ENCODE peak calls at places on chromosome 10, in eight cellular contexts. T is endothelial cell, J is GM12865, B is heart right ventricle, Q is H1, L is WTC11, X is lower leg skin, F is adrenal gland. S is an unnamed sample.
A peak's percentile ranks its signal among the peaks of the same experiment; 100 is the strongest.

GRCh38 chr10:133388265-133388972 is 5.5 kb upstream of the MTG1 start:
- DNase-seq in J (peak; percentile 79), Q (no peak), B (no peak), F (no peak), T (no peak), X (no peak), L (no peak), S (no peak)

GRCh38 chr10:84270708-84271107 is 25.9 kb downstream of the RGR start:
- DNase-seq in X (no peak), Q (no peak), L (no peak), B (no peak), J (no peak), F (no peak), T (no peak), S (no peak)

GRCh38 chr10:80498833-80499671 is 38.6 kb upstream of the SH2D4B start:
- DNase-seq in J (no peak), L (no peak), Q (no peak), F (peak; percentile 99), T (no peak), B (peak; percentile 82), X (peak; percentile 94), S (no peak)

GRCh38 chr10:7788640-7789335 is 811 bp downstream of the ATP5F1C start:
- DNase-seq in B (no peak), X (no peak), T (no peak), J (no peak), L (no peak), F (peak; percentile 31), Q (no peak), S (no peak)

GRCh38 chr10:59456199-59456598 is 93.8 kb upstream of the FAM13C start:
- DNase-seq in J (no peak), F (no peak), T (no peak), Q (no peak), B (no peak), L (no peak), X (no peak), S (no peak)

GRCh38 chr10:48306870-48307531 is 524 bp downstream of the MAPK8 start:
- DNase-seq in L (no peak), T (peak; percentile 71), J (peak; percentile 57), X (peak; percentile 38), F (peak; percentile 65), B (peak; percentile 70), Q (no peak), S (peak; percentile 70)

GRCh38 chr10:118442032-118442431 is 99.9 kb upstream of the FAM204A start:
- DNase-seq in B (no peak), J (no peak), T (no peak), Q (no peak), X (no peak), F (no peak), L (no peak), S (no peak)

GRCh38 chr10:71989658-71990454 is 25.7 kb downstream of the CHST3 start:
- DNase-seq in T (no peak), J (no peak), F (no peak), L (no peak), Q (no peak), B (no peak), X (no peak), S (no peak)

GRCh38 chr10:102230861-102231356 is 4.8 kb downstream of the ELOVL3 start:
- DNase-seq in J (peak; percentile 54), Q (no peak), B (no peak), T (peak; percentile 44), F (no peak), L (peak; percentile 76), X (no peak), S (peak; percentile 75)
- TF ChIP-seq CTCF in J (peak; percentile 29), Q (peak; percentile 46), B (peak; percentile 43), T (no peak), F (no peak), L (no peak), X (no peak), S (peak; percentile 38)

DNA sequence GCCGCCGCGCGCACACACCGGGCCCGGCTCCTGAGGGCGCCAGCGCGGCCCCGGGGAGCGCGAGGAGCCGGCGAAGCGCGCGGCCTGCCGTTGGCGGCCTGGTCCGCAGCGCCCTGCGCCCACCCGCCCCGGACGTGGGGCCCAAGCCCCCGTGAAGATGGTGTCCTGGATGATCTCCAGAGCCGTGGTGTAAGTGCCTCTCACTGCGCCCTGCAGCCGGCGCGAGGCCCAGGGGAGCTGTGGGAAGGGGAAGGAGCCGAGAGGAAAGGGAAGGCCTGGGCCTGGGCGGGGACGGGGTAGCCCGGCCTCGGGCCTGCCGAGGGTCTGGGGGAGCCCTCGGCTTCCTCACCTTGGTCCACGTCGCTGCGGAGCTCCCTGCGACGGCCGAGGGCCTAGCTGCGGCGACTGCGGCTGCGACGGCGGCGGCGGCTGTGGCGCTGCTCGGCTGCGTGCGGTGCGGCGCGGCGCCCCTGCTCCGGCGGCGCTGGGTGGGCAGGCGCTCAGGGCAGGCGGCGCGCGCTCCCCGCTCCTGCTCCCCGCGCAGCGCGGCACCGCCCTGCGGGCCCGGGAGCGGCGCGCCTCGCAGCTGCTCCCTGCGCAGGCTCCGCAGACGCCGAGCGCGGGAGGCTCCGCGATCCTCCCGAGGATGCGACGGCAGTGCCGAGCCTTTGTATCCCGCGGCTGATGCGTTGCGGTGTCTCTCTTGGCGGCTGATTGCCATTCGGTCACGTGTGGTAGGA is at the start of gene REEP3:
- DNase-seq in L (peak; percentile 75), Q (no peak), X (peak; percentile 47), J (peak; percentile 84), B (peak; percentile 68), F (peak; percentile 72), T (peak; percentile 41), S (peak; percentile 86)
- TF ChIP-seq CTCF in L (no peak), Q (no peak), X (no peak), J (no peak), B (no peak), F (no peak), T (no peak), S (no peak)

GRCh38 chr10:19815036-19815435 is 1.2 kb upstream of the PLXDC2 start:
- DNase-seq in X (no peak), Q (no peak), B (no peak), J (no peak), F (no peak), L (no peak), T (no peak), S (no peak)

GRCh38 chr10:19815478-19816419 is 483 bp upstream of the PLXDC2 start:
- DNase-seq in B (peak; percentile 87), X (peak; percentile 83), F (peak; percentile 92), L (peak; percentile 86), J (no peak), Q (peak; percentile 57), T (peak; percentile 75), S (no peak)

GRCh38 chr10:19812976-19813375 is 3.3 kb upstream of the PLXDC2 start:
- DNase-seq in X (no peak), J (no peak), B (no peak), F (no peak), L (no peak), Q (no peak), T (no peak), S (no peak)

GRCh38 chr10:19809481-19809880 is 6.8 kb upstream of the PLXDC2 start:
- DNase-seq in B (no peak), X (no peak), T (no peak), Q (no peak), L (no peak), F (no peak), J (no peak), S (no peak)

GRCh38 chr10:19811517-19811916 is 4.7 kb upstream of the PLXDC2 start:
- DNase-seq in L (peak; percentile 24), T (peak; percentile 22), F (peak; percentile 63), J (no peak), B (peak; percentile 41), X (no peak), Q (no peak), S (no peak)
- TF ChIP-seq CTCF in L (no peak), T (no peak), F (peak; percentile 51), J (peak; percentile 12), B (peak; percentile 68), X (no peak), Q (peak; percentile 62), S (no peak)

GRCh38 chr10:93821051-93821772 is 63.5 kb downstream of the LGI1 start:
- DNase-seq in F (no peak), J (peak; percentile 41), T (no peak), B (no peak), Q (no peak), X (no peak), L (no peak), S (no peak)
- TF ChIP-seq CTCF in F (peak; percentile 33), J (peak; percentile 29), T (peak; percentile 27), B (peak; percentile 45), Q (peak; percentile 62), X (no peak), L (peak; percentile 35), S (no peak)

DNA sequence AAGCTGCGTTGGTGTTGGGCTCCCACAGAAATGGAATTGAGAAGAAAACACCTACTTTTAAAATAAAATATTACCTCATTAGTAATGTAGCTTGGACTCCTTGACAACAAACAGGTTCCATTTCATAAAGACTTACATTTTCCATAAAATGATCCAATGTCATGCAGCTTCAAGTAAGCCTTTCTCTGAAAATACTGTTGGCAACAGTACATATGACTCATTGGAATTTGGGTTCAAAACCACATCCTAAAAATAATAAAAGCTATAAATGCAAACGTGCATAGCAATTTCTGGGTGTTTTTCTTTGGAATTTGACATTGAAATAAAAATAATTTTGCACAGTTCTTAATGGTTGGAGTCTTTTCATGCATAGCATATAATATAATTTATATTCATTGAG is 47.9 kb downstream of the FHIP2A start:
- DNase-seq in J (no peak), B (no peak), Q (no peak), T (no peak), F (no peak), L (no peak), X (no peak), S (no peak)
- TF ChIP-seq CTCF in J (no peak), B (no peak), Q (no peak), T (no peak), F (no peak), L (no peak), X (no peak), S (no peak)

GRCh38 chr10:96043157-96043894 is at the start of gene CCNJ:
- DNase-seq in Q (peak; percentile 62), T (peak; percentile 92), L (peak; percentile 88), B (peak; percentile 90), J (peak; percentile 92), X (peak; percentile 69), F (peak; percentile 88), S (peak; percentile 98)
- TF ChIP-seq CTCF in Q (no peak), T (no peak), L (no peak), B (peak; percentile 45), J (no peak), X (no peak), F (no peak), S (no peak)

GRCh38 chr10:6406220-6407033 is 173.6 kb downstream of the PRKCQ start:
- DNase-seq in L (no peak), B (no peak), J (peak; percentile 21), X (no peak), F (no peak), Q (no peak), T (no peak), S (peak; percentile 52)
- TF ChIP-seq CTCF in L (no peak), B (peak; percentile 46), J (no peak), X (no peak), F (peak; percentile 14), Q (peak; percentile 15), T (peak; percentile 39), S (no peak)